ENCODE peak calls at places on chromosomes 6 and 20, in eight cellular contexts. A, S, P, Q, T, D, K and X are unnamed samples.

GRCh38 chr6:128491643-128492206 is 28.7 kb downstream of the PTPRK start:
- DNase-seq in K (no peak), S (peak), A (peak), P (peak), Q (no peak), D (no peak), T (no peak), X (no peak)

GRCh38 chr6:17429381-17430061 is 36.1 kb downstream of the CAP2 start:
- DNase-seq in K (peak), P (no peak), S (no peak), D (no peak), T (no peak), Q (no peak), A (no peak), X (no peak)

GRCh38 chr6:148835920-148836441 is 89.2 kb downstream of the UST start:
- DNase-seq in T (no peak), Q (peak), S (no peak), P (peak), A (peak), K (peak), D (peak), X (no peak)

GRCh38 chr6:766625-767024 is 73.7 kb upstream of the EXOC2 start:
- DNase-seq in A (no peak), K (peak), S (no peak), D (no peak), T (no peak), Q (no peak), P (no peak), X (no peak)

GRCh38 chr6:167094436-167094819 is 28.5 kb upstream of the CCR6 start:
- DNase-seq in S (no peak), K (no peak), D (no peak), P (no peak), Q (no peak), T (no peak), A (peak), X (no peak)

GRCh38 chr6:148422085-148422484 is 79.4 kb downstream of the SASH1 start:
- DNase-seq in T (no peak), K (no peak), P (no peak), S (no peak), Q (no peak), D (no peak), A (no peak), X (no peak)

GRCh38 chr6:51818520-51819022 is 268.8 kb downstream of the PKHD1 start:
- DNase-seq in Q (no peak), P (no peak), T (no peak), S (no peak), A (no peak), K (no peak), D (no peak), X (no peak)

GRCh38 chr20:15327123-15327522 is 989.7 kb upstream of the FLRT3 start:
- DNase-seq in P (no peak), T (no peak), D (no peak), K (no peak), A (no peak), S (no peak), Q (no peak), X (no peak)

GRCh38 chr6:16201706-16202105 is 36.7 kb upstream of the GMPR start:
- DNase-seq in K (no peak), D (no peak), T (no peak), S (no peak), P (no peak), A (no peak), Q (no peak), X (no peak)

GRCh38 chr6:5765141-5765760 is 241.5 kb downstream of the NRN1 start:
- DNase-seq in S (no peak), P (no peak), T (peak), Q (no peak), A (no peak), K (peak), D (no peak), X (no peak)

GRCh38 chr20:35171753-35172433 is at the start of gene PROCR:
- DNase-seq in D (peak), A (peak), K (peak), P (peak), T (peak), Q (peak), S (peak), X (peak)
- H3K4me3 ChIP-seq in D (peak), A (peak), K (peak), P (peak), T (peak), Q (peak), S (peak), X (peak)

GRCh38 chr6:111709201-111709600 is 103.5 kb upstream of the TRAF3IP2 start:
- DNase-seq in A (no peak), P (no peak), K (no peak), T (no peak), S (no peak), D (no peak), Q (no peak), X (no peak)

GRCh38 chr6:111710439-111710838 is 104.8 kb upstream of the TRAF3IP2 start:
- DNase-seq in K (no peak), A (no peak), Q (no peak), S (no peak), D (no peak), P (no peak), T (no peak), X (no peak)

GRCh38 chr6:111710911-111711310 is 105.2 kb upstream of the TRAF3IP2 start:
- DNase-seq in P (no peak), A (peak), Q (no peak), K (no peak), S (no peak), D (no peak), T (no peak), X (no peak)

GRCh38 chr6:111711476-111711875 is 105.8 kb upstream of the TRAF3IP2 start:
- DNase-seq in A (peak), T (no peak), D (no peak), S (peak), P (no peak), Q (no peak), K (peak), X (no peak)

GRCh38 chr6:111709615-111710398 is 104.1 kb upstream of the TRAF3IP2 start:
- DNase-seq in S (peak), P (peak), A (peak), K (peak), Q (no peak), T (peak), D (peak), X (peak)
- H3K4me3 ChIP-seq in S (no peak), P (no peak), A (no peak), K (no peak), Q (no peak), T (no peak), D (no peak), X (no peak)

DNA sequence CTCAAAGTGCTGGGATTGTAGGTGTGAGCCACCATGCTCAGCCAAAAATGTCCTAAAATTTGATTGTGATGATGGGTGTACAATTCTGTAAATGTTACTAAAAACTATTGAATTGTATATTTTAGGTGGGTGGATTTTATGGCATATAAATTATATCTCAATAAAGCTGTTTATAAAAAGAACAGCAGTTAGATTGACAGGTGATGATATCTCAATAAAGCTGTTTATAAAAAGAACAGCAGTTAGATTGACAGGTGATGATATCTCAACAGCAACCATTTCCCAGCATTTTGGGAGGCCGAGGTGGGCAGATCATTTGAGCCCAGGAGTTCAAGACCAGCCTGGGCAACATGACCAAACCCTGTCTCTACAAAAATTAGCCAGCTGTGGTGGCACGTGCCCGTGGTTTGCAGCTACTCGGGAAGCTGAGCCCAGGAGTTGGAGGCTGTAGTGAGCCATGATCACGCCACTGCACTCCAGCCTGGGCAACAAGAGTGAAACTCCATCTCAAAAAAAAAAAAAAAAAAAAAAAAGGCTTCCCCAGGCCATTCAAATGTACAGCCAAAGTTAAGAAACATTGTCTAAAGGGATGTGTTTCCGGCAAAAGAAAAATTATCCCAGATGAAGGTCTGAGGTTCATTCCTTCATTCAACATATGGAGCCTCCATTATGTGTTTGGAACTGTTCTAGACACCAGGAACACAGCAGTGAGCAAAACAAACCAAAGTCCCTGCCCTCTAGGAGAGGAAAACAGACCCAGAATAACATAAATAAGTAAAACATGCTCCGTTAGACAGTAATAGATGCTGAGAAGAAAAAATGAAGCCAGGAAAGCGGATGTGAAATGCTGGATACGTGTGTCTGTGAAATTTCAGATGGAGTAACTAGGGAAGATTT is 1.7 kb upstream of the RBCK1 start:
- DNase-seq in A (no peak), K (no peak), D (no peak), Q (no peak), S (no peak), T (peak), P (no peak), X (no peak)
- H3K4me3 ChIP-seq in A (no peak), K (peak), D (no peak), Q (no peak), S (no peak), T (peak), P (no peak), X (no peak)

DNA sequence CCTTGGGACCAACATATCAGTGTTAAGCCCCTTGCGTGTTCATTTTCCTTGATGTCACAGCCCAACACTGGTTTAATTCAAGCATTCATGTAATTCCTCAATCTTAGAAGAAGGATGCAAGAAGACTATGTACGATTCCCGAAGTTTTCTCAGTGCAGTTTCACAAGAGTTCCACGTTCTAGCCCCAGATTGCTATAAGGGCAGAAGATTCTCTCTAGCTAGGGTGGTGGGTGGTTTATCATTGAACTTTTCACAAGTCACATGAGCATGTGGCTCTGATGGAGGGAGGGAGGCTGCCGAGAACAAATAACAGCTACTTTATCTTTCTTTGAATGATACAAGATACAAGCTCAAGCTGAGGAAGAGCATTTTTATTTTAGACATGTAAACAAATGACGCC is 71.9 kb upstream of the NHSL1 start:
- DNase-seq in T (no peak), S (no peak), P (no peak), K (no peak), D (no peak), A (peak), Q (no peak), X (no peak)
- H3K4me3 ChIP-seq in T (peak), S (no peak), P (peak), K (peak), D (peak), A (no peak), Q (no peak), X (no peak)

GRCh38 chr20:13349240-13349604 is 128.1 kb downstream of the ISM1 start:
- DNase-seq in P (no peak), A (no peak), S (no peak), T (no peak), Q (no peak), K (peak), D (no peak), X (no peak)
- H3K4me3 ChIP-seq in P (no peak), A (no peak), S (no peak), T (peak), Q (no peak), K (peak), D (no peak), X (no peak)

GRCh38 chr20:41121399-41121798 is 15.9 kb upstream of the PLCG1 start:
- DNase-seq in Q (no peak), D (no peak), T (no peak), A (no peak), P (no peak), K (no peak), S (no peak), X (no peak)
- H3K4me3 ChIP-seq in Q (no peak), D (no peak), T (no peak), A (no peak), P (no peak), K (no peak), S (no peak), X (no peak)

DNA sequence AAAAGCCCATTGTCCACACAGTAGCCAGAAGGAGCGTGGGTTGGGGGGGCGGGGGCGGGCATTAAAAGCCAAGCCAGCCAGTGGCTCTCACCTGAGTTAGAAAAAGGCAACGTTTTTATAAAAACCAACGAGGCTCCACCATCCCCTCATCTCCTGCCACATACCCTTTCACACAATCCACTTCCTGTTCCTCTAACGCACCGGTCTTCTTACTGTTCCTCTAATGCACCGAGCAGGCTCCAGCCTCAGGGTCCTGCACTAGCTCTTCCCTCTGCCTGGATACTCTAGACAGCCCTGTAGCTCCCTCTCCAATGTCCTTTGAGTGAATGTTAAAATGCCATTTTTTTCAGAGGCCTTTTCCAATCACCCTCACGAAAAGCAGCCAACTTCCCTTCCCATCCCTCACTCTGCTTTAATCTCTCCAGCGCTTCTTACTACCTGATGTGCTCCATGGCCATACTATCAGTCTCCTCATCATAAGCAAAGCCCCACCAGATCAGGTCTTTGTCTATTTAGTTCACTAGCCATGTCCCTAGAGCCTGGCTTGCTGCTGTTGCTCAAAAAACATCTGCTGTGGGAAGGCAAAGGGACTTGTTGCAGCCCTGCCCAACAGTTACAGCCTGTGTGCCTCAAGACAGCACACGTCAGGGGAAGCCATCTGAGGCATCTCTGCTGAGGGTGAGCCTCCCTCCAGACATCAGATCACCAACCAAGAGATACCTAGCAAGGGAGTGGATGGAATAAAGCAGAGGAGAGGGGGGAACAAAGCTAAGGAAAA is 4.0 kb downstream of the FKBP1A start:
- DNase-seq in K (peak), D (no peak), P (no peak), T (no peak), Q (no peak), A (no peak), S (no peak), X (peak)
- H3K4me3 ChIP-seq in K (no peak), D (peak), P (no peak), T (no peak), Q (no peak), A (peak), S (no peak), X (peak)

DNA sequence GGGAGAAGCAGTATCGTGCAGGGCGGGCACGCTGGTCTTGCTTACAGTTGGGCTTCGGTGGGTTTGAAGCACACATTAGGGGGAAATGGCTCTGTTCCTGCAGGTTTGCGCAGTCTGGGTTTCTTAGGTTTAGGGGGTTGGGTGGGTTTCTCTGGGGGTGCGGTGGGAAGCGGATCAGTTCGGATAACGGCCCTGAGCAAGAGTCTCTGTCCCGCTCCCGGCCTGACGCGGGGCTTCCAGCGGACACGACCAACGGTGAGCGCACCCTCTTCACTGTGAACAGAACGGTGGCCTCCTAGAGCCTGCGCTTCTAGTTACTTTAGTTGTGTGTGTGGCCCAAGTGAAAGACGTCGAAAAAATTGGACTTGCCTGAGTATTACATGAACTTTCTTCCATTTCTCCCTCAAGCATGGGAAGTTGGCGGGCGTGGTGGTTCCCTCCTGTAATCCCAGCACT is 635 bp upstream of the ELOVL2 start:
- DNase-seq in S (no peak), P (no peak), D (no peak), T (no peak), A (no peak), K (no peak), Q (no peak), X (no peak)
- H3K4me3 ChIP-seq in S (peak), P (peak), D (peak), T (peak), A (peak), K (peak), Q (peak), X (no peak)

GRCh38 chr20:33673115-33673410 is 1.2 kb downstream of the NECAB3 start:
- DNase-seq in K (no peak), Q (no peak), P (no peak), A (no peak), T (no peak), S (peak), D (no peak), X (no peak)
- H3K4me3 ChIP-seq in K (peak), Q (peak), P (peak), A (peak), T (peak), S (peak), D (peak), X (peak)

GRCh38 chr20:20744170-20744725 is 31.8 kb upstream of the RALGAPA2 start:
- DNase-seq in S (no peak), D (no peak), K (no peak), Q (no peak), T (no peak), A (no peak), P (no peak), X (no peak)
- H3K4me3 ChIP-seq in S (no peak), D (no peak), K (no peak), Q (no peak), T (no peak), A (no peak), P (no peak), X (no peak)